ENCODE peak calls at places on chromosomes 1 and 21, in four cellular contexts. K is fibroblast of villous mesenchyme, E is HT1080, F is WTC11. N is an unnamed sample.

GRCh38 chr1:99808391-99809115 is 41.6 kb upstream of the AGL start:
- DNase-seq in F (no peak), K (peak), E (peak), N (peak)

GRCh38 chr1:119080586-119080985 is 59.9 kb downstream of the WARS2 start:
- DNase-seq in E (peak), F (peak), K (peak), N (peak)

GRCh38 chr1:246274191-246274590 is 232.9 kb downstream of the SMYD3 start:
- DNase-seq in F (no peak), E (no peak), K (no peak), N (no peak)

GRCh38 chr1:1853593-1854257 is 37.2 kb downstream of the GNB1 start:
- DNase-seq in K (no peak), F (no peak), E (no peak), N (no peak)

GRCh38 chr1:225445644-225446297 is 17.9 kb upstream of the LBR start:
- DNase-seq in K (no peak), F (no peak), E (no peak), N (no peak)

GRCh38 chr1:211326528-211327340 is at the start of gene TRAF5:
- DNase-seq in E (peak), K (peak), F (peak), N (peak)

GRCh38 chr1:94666797-94667196 is 125.2 kb upstream of the F3 start:
- DNase-seq in K (no peak), E (no peak), F (no peak), N (no peak)

GRCh38 chr1:96730574-96731298 is 9.2 kb downstream of the PTBP2 start:
- DNase-seq in E (no peak), K (peak), F (no peak), N (no peak)

GRCh38 chr21:32412162-32412997 is at the start of gene EVA1C:
- DNase-seq in F (peak), K (peak), E (no peak), N (peak)

GRCh38 chr1:241964550-241965241 is 7.1 kb downstream of the BECN2 start:
- DNase-seq in F (no peak), K (no peak), E (no peak), N (no peak)

GRCh38 chr1:169571450-169571849 is 14.8 kb downstream of the F5 start:
- DNase-seq in F (no peak), K (no peak), E (no peak), N (no peak)

GRCh38 chr21:46294647-46295176 is 8.6 kb downstream of the YBEY start:
- DNase-seq in E (peak), K (peak), F (no peak), N (peak)

GRCh38 chr1:78277253-78277652 is 213.5 kb upstream of the PTGFR start:
- DNase-seq in K (peak), F (no peak), E (peak), N (peak)

GRCh38 chr1:233355841-233356704 is 28.5 kb downstream of the MAP3K21 start:
- DNase-seq in K (no peak), F (no peak), E (no peak), N (no peak)

GRCh38 chr1:77683836-77684148 is 1.3 kb upstream of the ZZZ3 start:
- DNase-seq in K (no peak), E (no peak), F (no peak), N (no peak)